ENCODE peak calls at places on chromosome 17, in ten cellular contexts. W is WTC11; C is immature natural killer cell; Y is activated T-helper 2 cell treated with anti-CD3 and anti-CD28 coated beads, Interferon-gamma antibody, Interleukin-2, Interleukin-4, amounts not matched to agents 10 μg/mL and 5 μg/mL and 100 μg/mL, durations not matched to agents 14 hours and 24 hours and 36 hours; V is NCI-H1105; U is BJ; N is tibial artery; H is AG08395; Q is NCI-H1436; O is pulmonary artery endothelial cell. J is an unnamed sample.

GRCh38 chr17:65601881-65602280 is 40.4 kb upstream of the AXIN2 start:
- DNase-seq in U (no peak), V (no peak), Q (no peak), O (no peak), W (no peak), Y (no peak), C (no peak), H (no peak), N (no peak), J (no peak)

GRCh38 chr17:74042744-74043486 is 160.6 kb upstream of the RPL38 start:
- DNase-seq in N (peak; percentile 54), Y (no peak), O (no peak), W (no peak), C (no peak), V (no peak), H (peak; percentile 99), U (peak; percentile 39), Q (no peak), J (peak; percentile 51)

GRCh38 chr17:15289285-15290185 is 24.4 kb upstream of the PMP22 start:
- DNase-seq in Y (no peak), H (no peak), W (no peak), O (no peak), C (no peak), Q (no peak), U (no peak), V (peak; percentile 19), N (no peak), J (no peak)

GRCh38 chr17:61369751-61370150 is 29.9 kb upstream of the TBX2 start:
- DNase-seq in H (no peak), U (no peak), V (no peak), O (no peak), W (no peak), C (no peak), Q (no peak), Y (no peak), N (no peak), J (no peak)

GRCh38 chr17:46782250-46782953 is 36.1 kb downstream of the WNT3 start:
- DNase-seq in Q (peak; percentile 34), W (peak; percentile 75), N (no peak), Y (no peak), O (no peak), H (no peak), C (no peak), U (no peak), V (no peak), J (no peak)

GRCh38 chr17:43676471-43676870 is 14.7 kb upstream of the MEOX1 start:
- DNase-seq in N (peak; percentile 34), O (no peak), Q (no peak), V (no peak), H (peak; percentile 65), Y (no peak), W (no peak), U (no peak), C (no peak), J (no peak)

GRCh38 chr17:45051060-45051719 is at the start of gene DCAKD:
- DNase-seq in Q (peak; percentile 98), N (peak; percentile 93), C (peak; percentile 90), O (peak; percentile 82), H (peak; percentile 92), V (peak; percentile 91), W (peak; percentile 91), Y (peak; percentile 91), U (peak; percentile 75), J (peak; percentile 95)

GRCh38 chr17:62717589-62718342 is 90.3 kb downstream of the MRC2 start:
- DNase-seq in N (no peak), C (no peak), Q (no peak), H (no peak), W (no peak), V (no peak), Y (no peak), O (no peak), U (no peak), J (no peak)

GRCh38 chr17:48047741-48048320 is 328 bp upstream of the NFE2L1 start:
- DNase-seq in O (peak; percentile 99), H (peak; percentile 98), V (peak; percentile 97), U (peak; percentile 98), W (peak; percentile 99), Q (peak; percentile 100), N (peak; percentile 100), C (peak; percentile 98), Y (peak; percentile 98), J (peak; percentile 98)

GRCh38 chr17:36706437-36706731 is 105.0 kb downstream of the MRM1 start:
- DNase-seq in U (no peak), W (no peak), Q (no peak), V (no peak), C (no peak), O (no peak), N (no peak), H (no peak), Y (no peak), J (no peak)

GRCh38 chr17:77924757-77925336 is 33.7 kb upstream of the TNRC6C start:
- DNase-seq in U (no peak), Y (no peak), N (peak; percentile 41), W (peak; percentile 68), Q (no peak), O (no peak), V (no peak), H (no peak), C (no peak), J (no peak)

GRCh38 chr17:63333869-63334268 is 112.2 kb downstream of the CYB561 start:
- DNase-seq in Q (no peak), U (no peak), H (no peak), Y (no peak), O (no peak), V (no peak), N (no peak), W (no peak), C (no peak), J (no peak)

GRCh38 chr17:44910231-44911106 is 4.8 kb downstream of the GFAP start:
- DNase-seq in H (no peak), C (no peak), O (no peak), U (no peak), W (no peak), Y (no peak), Q (no peak), N (no peak), V (no peak), J (no peak)

GRCh38 chr17:38602453-38602852 is 3.3 kb downstream of the SRCIN1 start:
- DNase-seq in O (no peak), Q (no peak), W (no peak), N (no peak), H (no peak), Y (no peak), C (no peak), V (no peak), U (no peak), J (no peak)

GRCh38 chr17:29251184-29251583 is 4.5 kb downstream of the CRYBA1 start:
- DNase-seq in W (no peak), N (no peak), U (no peak), H (no peak), O (no peak), Y (no peak), V (no peak), C (no peak), Q (no peak), J (no peak)

GRCh38 chr17:4678448-4679026 is 25.4 kb downstream of the PELP1 start:
- DNase-seq in U (peak; percentile 70), V (no peak), H (peak; percentile 82), Q (no peak), O (peak; percentile 41), W (no peak), N (no peak), Y (no peak), C (no peak), J (peak; percentile 66)

GRCh38 chr17:82648761-82649474 is 674 bp upstream of the WDR45B start:
- DNase-seq in H (peak; percentile 66), O (no peak), Y (peak; percentile 42), C (no peak), W (peak; percentile 57), Q (peak; percentile 70), N (peak; percentile 47), V (peak; percentile 72), U (no peak), J (peak; percentile 41)

GRCh38 chr17:55210292-55210691 is 54.5 kb upstream of the HLF start:
- DNase-seq in H (no peak), V (peak; percentile 4), W (no peak), U (no peak), Y (no peak), N (no peak), C (no peak), Q (peak; percentile 2), O (no peak), J (no peak)

GRCh38 chr17:2266045-2266864 is 37.3 kb downstream of the SMG6 start:
- DNase-seq in V (no peak), N (no peak), Q (no peak), W (no peak), C (peak; percentile 95), U (no peak), O (no peak), Y (peak; percentile 89), H (no peak), J (peak; percentile 93)

GRCh38 chr17:40253565-40253964 is 34.1 kb upstream of the CDC6 start:
- DNase-seq in O (no peak), U (no peak), V (no peak), Y (no peak), Q (no peak), C (no peak), W (no peak), H (no peak), N (no peak), J (no peak)

GRCh38 chr17:40345161-40346034 is 19.1 kb downstream of the GJD3 start:
- DNase-seq in C (peak; percentile 80), U (no peak), W (peak; percentile 85), H (no peak), Q (peak; percentile 26), V (no peak), Y (no peak), O (no peak), N (peak; percentile 60), J (no peak)

GRCh38 chr17:28997811-28998210 is 8.0 kb downstream of the SEZ6 start:
- DNase-seq in H (no peak), Y (no peak), U (no peak), Q (peak; percentile 89), N (no peak), V (peak; percentile 88), O (no peak), W (no peak), C (no peak), J (no peak)

GRCh38 chr17:79230576-79230975 is 156.0 kb downstream of the ENGASE start:
- DNase-seq in U (no peak), Y (no peak), O (no peak), H (no peak), N (no peak), C (no peak), W (no peak), V (no peak), Q (no peak), J (no peak)

GRCh38 chr17:47644324-47644723 is 5.4 kb upstream of the KPNB1 start:
- DNase-seq in C (no peak), N (no peak), Y (no peak), H (no peak), V (no peak), Q (no peak), W (no peak), O (no peak), U (no peak), J (no peak)

GRCh38 chr17:56594528-56595418 is 1.3 kb downstream of the NOG start:
- DNase-seq in U (no peak), N (no peak), Y (peak; percentile 28), H (no peak), V (no peak), Q (no peak), O (no peak), W (peak; percentile 49), C (peak; percentile 19), J (peak; percentile 10)

GRCh38 chr17:7834554-7834890 is 505 bp downstream of the KDM6B start:
- DNase-seq in U (no peak), V (no peak), W (no peak), O (no peak), Y (no peak), Q (no peak), C (no peak), H (no peak), N (no peak), J (peak; percentile 35)

GRCh38 chr17:13702266-13702665 is 100.5 kb upstream of the HS3ST3A1 start:
- DNase-seq in H (peak; percentile 54), Y (no peak), V (no peak), U (peak; percentile 76), C (no peak), N (no peak), Q (no peak), O (no peak), W (no peak), J (no peak)

GRCh38 chr17:70767102-70767701 is 597.9 kb downstream of the KCNJ2 start:
- DNase-seq in V (peak; percentile 25), Y (no peak), W (no peak), O (no peak), Q (peak; percentile 27), C (no peak), N (no peak), H (peak; percentile 45), U (no peak), J (no peak)